ENCODE peak calls at places on chromosome 6, in six cellular contexts. I is Peyer's patch, J is right atrium auricular region, B is mesenteric fat pad, D is ascending aorta, M is NCI-H69. G is an unnamed sample.

GRCh38 chr6:13368079-13368478 is 39.7 kb upstream of the TBC1D7 start:
- DNase-seq in B (no peak), M (peak; percentile 59), I (no peak), J (no peak), D (no peak), G (no peak)

GRCh38 chr6:123803862-123804681 is at the start of gene NKAIN2:
- DNase-seq in J (no peak), I (no peak), B (no peak), M (peak; percentile 97), D (no peak), G (no peak)

GRCh38 chr6:152244998-152245630 is 392.0 kb downstream of the SYNE1 start:
- DNase-seq in D (no peak), J (no peak), M (no peak), I (no peak), B (no peak), G (no peak)

GRCh38 chr6:36668601-36669390 is 9.7 kb upstream of the CDKN1A start:
- DNase-seq in B (no peak), J (no peak), M (no peak), I (no peak), D (no peak), G (no peak)

GRCh38 chr6:28884423-28885148 is 39.2 kb downstream of the TRIM27 start:
- DNase-seq in M (no peak), B (no peak), I (no peak), D (no peak), J (no peak), G (no peak)

GRCh38 chr6:140071601-140072062 is 697.2 kb upstream of the CITED2 start:
- DNase-seq in B (no peak), D (no peak), I (no peak), J (no peak), M (no peak), G (peak; percentile 72)

GRCh38 chr6:29447670-29448069 is 8.6 kb downstream of the OR10C1 start:
- DNase-seq in B (no peak), D (no peak), I (no peak), M (no peak), J (no peak), G (no peak)

GRCh38 chr6:153231048-153231635 is 100.1 kb upstream of the RGS17 start:
- DNase-seq in M (peak; percentile 70), J (no peak), I (peak; percentile 52), B (no peak), D (no peak), G (peak; percentile 63)

GRCh38 chr6:144311361-144311760 is 26.2 kb downstream of the UTRN start:
- DNase-seq in D (no peak), I (no peak), B (no peak), M (no peak), J (no peak), G (no peak)

GRCh38 chr6:10386756-10387654 is 27.9 kb downstream of the TFAP2A start:
- DNase-seq in J (no peak), M (no peak), D (no peak), I (no peak), B (no peak), G (no peak)

GRCh38 chr6:107641500-107641931 is 151.6 kb downstream of the SOBP start:
- DNase-seq in M (no peak), B (no peak), I (no peak), D (no peak), J (no peak), G (no peak)

GRCh38 chr6:139939189-139939979 is 564.9 kb upstream of the CITED2 start:
- DNase-seq in B (no peak), D (no peak), M (peak; percentile 55), I (no peak), J (no peak), G (no peak)

GRCh38 chr6:27066802-27067201 is 180.7 kb upstream of the PRSS16 start:
- DNase-seq in D (no peak), J (no peak), B (no peak), I (no peak), M (no peak), G (no peak)